ENCODE peak calls at places on chromosomes 11 and 22, in five cellular contexts. M, G, O, L and V are unnamed samples.
A peak's percentile ranks its signal among the peaks of the same experiment; 100 is the strongest.

GRCh38 chr11:124887667-124888013 is 10.0 kb downstream of the ROBO4 start:
- DNase-seq in M (no peak), G (no peak), O (no peak), L (no peak), V (no peak)

GRCh38 chr11:58390551-58391063 is 16.1 kb downstream of the OR5B3 start:
- DNase-seq in M (no peak), G (peak; percentile 39), O (no peak), L (no peak), V (no peak)

GRCh38 chr11:128914216-128915147 is 23.3 kb downstream of the KCNJ5 start:
- DNase-seq in M (no peak), G (no peak), O (no peak), L (no peak), V (no peak)

GRCh38 chr22:44736581-44737413 is 15.6 kb upstream of the ARHGAP8 start:
- DNase-seq in M (no peak), G (peak; percentile 59), O (no peak), L (no peak), V (peak; percentile 14)

GRCh38 chr22:25161017-25161915 is 38.4 kb upstream of the CRYBB3 start:
- DNase-seq in M (no peak), G (no peak), O (no peak), L (no peak), V (no peak)

GRCh38 chr22:30180616-30181015 is 65.9 kb downstream of the LIF start:
- DNase-seq in M (no peak), G (no peak), O (no peak), L (no peak), V (no peak)

GRCh38 chr11:12179019-12179418 is 68.6 kb downstream of the MICAL2 start:
- DNase-seq in M (no peak), G (peak; percentile 75), O (no peak), L (no peak), V (no peak)

GRCh38 chr11:124892750-124893454 is 4.8 kb downstream of the ROBO4 start:
- DNase-seq in M (no peak), G (no peak), O (no peak), L (no peak), V (no peak)

GRCh38 chr11:26569646-26570045 is 2.4 kb downstream of the MUC15 start:
- DNase-seq in M (no peak), G (no peak), O (no peak), L (no peak), V (no peak)

GRCh38 chr11:65870307-65870658 is 2.3 kb downstream of the EFEMP2 start:
- DNase-seq in M (no peak), G (no peak), O (no peak), L (no peak), V (no peak)

GRCh38 chr11:64317961-64318693 is at the start of gene PRDX5:
- DNase-seq in M (peak; percentile 94), G (peak; percentile 99), O (peak; percentile 95), L (peak; percentile 95), V (peak; percentile 99)

GRCh38 chr11:82767123-82767522 is 33.5 kb upstream of the FAM181B start:
- DNase-seq in M (no peak), G (no peak), O (no peak), L (no peak), V (no peak)

GRCh38 chr11:117816151-117816741 is 8.3 kb downstream of the FXYD2 start:
- DNase-seq in M (no peak), G (peak; percentile 62), O (no peak), L (no peak), V (peak; percentile 97)

GRCh38 chr11:69000391-69000790 is 12.7 kb downstream of the MRGPRF start:
- DNase-seq in M (no peak), G (no peak), O (no peak), L (no peak), V (no peak)